ENCODE peak calls at places on chromosomes 1 and 21, in four cellular contexts. K is type B pancreatic cell, T is progenitor cell of endocrine pancreas, X is fibroblast of the aortic adventitia. M is an unnamed sample.

GRCh38 chr1:5649795-5650194 is 342.4 kb downstream of the NPHP4 start:
- DNase-seq in K (no peak), T (no peak), X (no peak), M (peak)

GRCh38 chr1:33343539-33343938 is 22.6 kb upstream of the A3GALT2 start:
- DNase-seq in K (no peak), T (no peak), X (peak), M (no peak)

GRCh38 chr1:179091691-179092165 is 9.9 kb downstream of the TOR3A start:
- DNase-seq in K (no peak), T (no peak), X (peak), M (no peak)

GRCh38 chr1:31640964-31641363 is 3.7 kb downstream of the PEF1 start:
- DNase-seq in K (no peak), T (no peak), X (no peak), M (no peak)

GRCh38 chr1:247007511-247008405 is at the start of gene ZNF695:
- DNase-seq in K (peak), T (peak), X (peak), M (peak)

GRCh38 chr1:102628008-102628736 is 480.1 kb downstream of the COL11A1 start:
- DNase-seq in K (no peak), T (no peak), X (no peak), M (no peak)

GRCh38 chr1:209307836-209308235 is 275.7 kb upstream of the CAMK1G start:
- DNase-seq in K (no peak), T (no peak), X (no peak), M (no peak)

GRCh38 chr1:205925730-205926129 is 17.5 kb downstream of the SLC26A9 start:
- DNase-seq in K (no peak), T (no peak), X (peak), M (no peak)

GRCh38 chr1:225603538-225604354 is 49.2 kb downstream of the ENAH start:
- DNase-seq in K (no peak), T (no peak), X (peak), M (no peak)

GRCh38 chr1:212973899-212974298 is 23.6 kb downstream of the VASH2 start:
- DNase-seq in K (peak), T (no peak), X (no peak), M (no peak)

GRCh38 chr1:99170516-99170915 is 93.8 kb upstream of the PLPPR4 start:
- DNase-seq in K (no peak), T (no peak), X (peak), M (no peak)

GRCh38 chr1:110243146-110243545 is 33.0 kb downstream of the KCNC4 start:
- DNase-seq in K (no peak), T (no peak), X (no peak), M (no peak)

GRCh38 chr21:34722684-34723300 is 54.0 kb downstream of the CLIC6 start:
- DNase-seq in K (no peak), T (peak), X (no peak), M (no peak)

GRCh38 chr1:224791362-224791941 is 138.0 kb upstream of the DNAH14 start:
- DNase-seq in K (no peak), T (no peak), X (no peak), M (no peak)

GRCh38 chr1:21759182-21759581 is 23.8 kb downstream of the USP48 start:
- DNase-seq in K (no peak), T (no peak), X (no peak), M (no peak)

GRCh38 chr1:206551985-206552325 is 44.6 kb downstream of the RASSF5 start:
- DNase-seq in K (no peak), T (no peak), X (no peak), M (no peak)

GRCh38 chr1:41361495-41362356 is 492 bp downstream of the FOXO6 start:
- DNase-seq in K (no peak), T (no peak), X (no peak), M (no peak)

GRCh38 chr1:229579101-229579651 is 20.7 kb upstream of the ABCB10 start:
- DNase-seq in K (no peak), T (no peak), X (peak), M (peak)

GRCh38 chr21:45053561-45053960 is 20.8 kb upstream of the ADARB1 start:
- DNase-seq in K (no peak), T (no peak), X (no peak), M (no peak)

GRCh38 chr1:39205781-39206464 is 1.4 kb downstream of the MACF1 start:
- DNase-seq in K (no peak), T (no peak), X (peak), M (no peak)

GRCh38 chr1:227889863-227890405 is 57.8 kb downstream of the WNT9A start:
- DNase-seq in K (peak), T (peak), X (no peak), M (peak)

GRCh38 chr1:24385160-24385939 is 28.2 kb downstream of the STPG1 start:
- DNase-seq in K (no peak), T (no peak), X (peak), M (no peak)

GRCh38 chr1:186050360-186050759 is 316.2 kb downstream of the HMCN1 start:
- DNase-seq in K (no peak), T (no peak), X (peak), M (no peak)

GRCh38 chr1:148318123-148318899 is 164.8 kb downstream of the PPIAL4G start:
- DNase-seq in K (no peak), T (no peak), X (no peak), M (no peak)

GRCh38 chr1:2230781-2231666 is 2.9 kb downstream of the SKI start:
- DNase-seq in K (peak), T (no peak), X (no peak), M (peak)

GRCh38 chr1:235861857-235862256 is 4.8 kb downstream of the LYST start:
- DNase-seq in K (no peak), T (no peak), X (no peak), M (no peak)

GRCh38 chr1:244957525-244957924 is 93.2 kb upstream of the HNRNPU start:
- DNase-seq in K (no peak), T (no peak), X (no peak), M (no peak)

DNA sequence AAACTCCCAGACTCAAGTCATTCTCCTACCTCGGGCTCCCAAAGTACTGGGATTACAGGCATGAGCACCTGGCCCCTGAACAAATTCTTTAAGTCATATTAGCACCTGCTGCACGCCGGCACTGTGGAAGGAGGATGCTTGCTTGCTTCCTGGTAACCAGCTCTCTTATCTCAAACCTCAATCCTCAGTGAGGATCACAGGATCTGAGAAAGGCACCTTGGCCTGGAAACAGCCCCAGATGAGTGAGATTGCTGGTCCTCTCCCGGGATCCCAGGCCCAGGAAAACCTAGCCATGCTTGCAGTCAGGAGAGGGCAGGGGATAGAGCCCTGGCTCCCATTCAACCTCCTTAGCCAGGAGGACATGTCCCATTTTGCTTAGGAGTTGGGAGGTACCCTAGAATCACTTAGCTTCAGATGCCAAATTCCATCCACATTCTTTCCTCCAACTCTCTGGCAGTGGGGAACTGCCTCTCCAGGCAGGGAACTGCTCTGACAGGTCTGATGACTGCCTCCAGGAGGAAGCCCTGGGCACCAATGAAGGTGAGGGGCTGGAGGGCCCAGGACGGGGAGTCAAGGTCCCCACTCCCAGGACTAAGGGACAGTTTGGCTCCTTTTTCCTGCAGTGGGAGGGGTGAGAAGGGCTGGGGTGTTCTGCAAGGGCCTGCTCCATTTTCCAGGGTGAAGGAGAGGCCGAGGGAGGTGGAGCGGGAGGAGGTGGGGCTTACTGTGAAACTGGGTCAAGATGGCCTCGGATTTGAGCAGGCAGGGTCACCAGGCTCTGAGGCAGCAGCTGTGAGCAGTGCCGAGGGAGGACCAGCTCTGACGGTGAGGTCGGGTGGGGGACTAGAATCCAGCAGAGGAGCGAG is 9.5 kb downstream of the GPR37L1 start:
- DNase-seq in K (no peak), T (no peak), X (peak), M (no peak)
- TF ChIP-seq CTCF in K (no peak), T (no peak), X (no peak), M (no peak)

DNA sequence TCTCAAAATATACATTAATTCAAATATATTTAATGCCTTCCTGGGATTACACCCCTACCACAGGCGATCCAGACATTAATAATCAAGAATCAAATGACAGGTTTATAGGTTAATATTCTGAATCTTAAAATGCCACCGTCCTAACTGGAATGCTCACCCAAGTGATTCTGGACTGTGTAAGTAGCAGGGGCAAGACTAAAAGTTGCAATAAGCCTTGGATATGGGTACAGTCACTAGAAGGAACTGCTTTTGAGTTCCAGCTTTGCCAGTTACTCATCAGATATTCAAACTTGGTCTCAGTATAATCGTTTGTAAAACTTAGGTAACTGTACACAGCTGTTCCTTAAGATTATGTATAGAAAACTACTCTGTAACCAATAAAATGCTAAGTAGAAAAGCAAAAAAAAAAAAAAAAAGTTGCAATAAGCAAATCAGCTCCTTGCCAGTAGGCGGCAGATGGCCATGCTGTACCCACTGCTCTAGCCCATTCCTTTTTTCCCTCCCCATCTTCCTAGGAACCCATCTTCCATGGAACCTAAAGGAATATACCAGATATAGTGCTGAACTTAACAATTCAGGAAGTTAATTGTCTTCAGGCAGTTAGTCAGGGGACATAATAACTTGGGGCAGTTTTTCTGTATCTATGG is 10.5 kb downstream of the RO60 start:
- DNase-seq in K (no peak), T (no peak), X (no peak), M (no peak)
- TF ChIP-seq CTCF in K (peak), T (peak), X (peak), M (peak)

GRCh38 chr21:37751268-37751975 is 164.8 kb downstream of the KCNJ6 start:
- DNase-seq in K (no peak), T (no peak), X (peak), M (no peak)

GRCh38 chr21:37748351-37748750 is 167.9 kb downstream of the KCNJ6 start:
- DNase-seq in K (no peak), T (no peak), X (no peak), M (no peak)

GRCh38 chr21:37742532-37742931 is 173.7 kb downstream of the KCNJ6 start:
- DNase-seq in K (no peak), T (no peak), X (peak), M (no peak)

GRCh38 chr21:37749132-37749531 is 167.1 kb downstream of the KCNJ6 start:
- DNase-seq in K (no peak), T (no peak), X (no peak), M (no peak)

DNA sequence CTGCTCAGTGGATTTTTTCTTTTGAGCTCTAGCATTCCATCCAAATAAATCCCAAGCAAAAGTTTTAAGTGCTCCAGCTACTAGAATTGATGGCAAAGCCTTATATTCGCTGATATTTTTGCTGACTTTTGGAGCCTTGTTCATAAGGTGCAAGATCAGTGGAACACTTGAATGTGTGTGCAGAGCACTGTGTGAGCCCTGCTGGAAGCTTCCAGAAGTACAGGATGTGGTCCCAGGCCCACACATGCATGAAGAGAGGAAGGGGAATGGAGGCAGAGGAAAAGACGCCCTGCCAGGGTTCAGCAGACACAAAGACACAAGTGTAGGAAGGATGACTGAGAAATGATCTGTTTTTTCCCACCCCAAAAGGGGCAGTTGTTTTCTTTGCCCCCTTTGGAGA is 169.4 kb downstream of the KCNJ6 start:
- DNase-seq in K (no peak), T (no peak), X (no peak), M (no peak)
- TF ChIP-seq CTCF in K (peak), T (peak), X (peak), M (peak)

DNA sequence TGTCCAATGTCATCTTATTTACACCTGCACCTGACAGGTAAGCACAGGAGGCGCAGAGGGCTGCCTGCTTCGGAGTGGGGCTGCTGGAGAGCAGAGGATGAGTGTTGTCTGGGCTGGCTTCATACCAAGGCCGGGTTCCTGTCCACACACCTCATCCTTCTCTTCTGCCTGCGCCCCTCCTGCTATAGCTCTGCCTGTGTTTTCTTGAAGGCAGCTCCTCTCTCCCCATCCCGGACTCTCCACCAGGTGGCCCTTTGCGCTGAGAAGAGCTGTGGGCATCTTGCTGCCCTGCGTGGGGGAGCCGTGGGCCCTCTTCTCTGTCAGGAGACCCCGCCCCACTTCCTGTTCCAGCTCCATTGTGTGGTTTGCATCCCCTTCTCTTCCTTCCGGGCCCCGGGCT is 35.0 kb downstream of the ARHGEF10L start:
- DNase-seq in K (no peak), T (no peak), X (no peak), M (no peak)
- TF ChIP-seq CTCF in K (peak), T (peak), X (peak), M (peak)